ENCODE peak calls at places on chromosomes 7 and 10, in four cellular contexts. M, S, K and Y are unnamed samples.

GRCh38 chr10:61289813-61290212 is 163.4 kb downstream of the TMEM26 start:
- DNase-seq in M (no peak), S (no peak), K (no peak), Y (no peak)

GRCh38 chr10:71729023-71729649 is 9.6 kb upstream of the C10orf105 start:
- DNase-seq in M (no peak), S (no peak), K (no peak), Y (no peak)

GRCh38 chr7:76318488-76319353 is 16.2 kb downstream of the HSPB1 start:
- DNase-seq in M (peak; percentile 92), S (peak; percentile 27), K (peak; percentile 70), Y (no peak)

GRCh38 chr10:130333185-130333584 is 197.0 kb downstream of the GLRX3 start:
- DNase-seq in M (no peak), S (no peak), K (no peak), Y (no peak)

GRCh38 chr7:137760111-137760510 is 86.7 kb downstream of the DGKI start:
- DNase-seq in M (no peak), S (no peak), K (no peak), Y (no peak)

GRCh38 chr7:78734626-78735025 is 718.8 kb downstream of the MAGI2 start:
- DNase-seq in M (peak; percentile 36), S (no peak), K (no peak), Y (no peak)

GRCh38 chr7:50436133-50436802 is 13.9 kb downstream of the FIGNL1 start:
- DNase-seq in M (peak; percentile 83), S (no peak), K (no peak), Y (no peak)

GRCh38 chr10:15313034-15313433 is 58.1 kb downstream of the FAM171A1 start:
- DNase-seq in M (no peak), S (no peak), K (no peak), Y (no peak)

GRCh38 chr7:41501466-41501865 is 201.4 kb downstream of the INHBA start:
- DNase-seq in M (no peak), S (no peak), K (no peak), Y (no peak)

GRCh38 chr10:70970830-70971229 is 82.5 kb upstream of the PCBD1 start:
- DNase-seq in M (peak; percentile 1), S (no peak), K (no peak), Y (no peak)

GRCh38 chr10:75444781-75445386 is 13.5 kb downstream of the LRMDA start:
- DNase-seq in M (no peak), S (no peak), K (no peak), Y (peak; percentile 6)

GRCh38 chr10:101694674-101695403 is at the start of gene FBXW4:
- DNase-seq in M (peak; percentile 23), S (no peak), K (peak; percentile 62), Y (no peak)

GRCh38 chr7:155975490-155975889 is 163.2 kb upstream of the SHH start:
- DNase-seq in M (no peak), S (no peak), K (no peak), Y (no peak)

GRCh38 chr10:122780391-122780790 is 65.3 kb downstream of the CUZD1 start:
- DNase-seq in M (no peak), S (no peak), K (no peak), Y (no peak)

GRCh38 chr10:5526691-5527331 is 2.0 kb downstream of the CALML3 start:
- DNase-seq in M (no peak), S (no peak), K (peak; percentile 8), Y (no peak)

GRCh38 chr7:25361863-25362262 is 133.6 kb upstream of the NPVF start:
- DNase-seq in M (peak; percentile 29), S (no peak), K (no peak), Y (no peak)

GRCh38 chr7:110835209-110835608 is 255.7 kb upstream of the LRRN3 start:
- DNase-seq in M (peak; percentile 4), S (no peak), K (no peak), Y (peak; percentile 35)

GRCh38 chr10:97498841-97499560 is at the start of gene UBTD1:
- DNase-seq in M (peak; percentile 31), S (no peak), K (peak; percentile 80), Y (no peak)

GRCh38 chr7:128910569-128910945 is at the start of gene KCP:
- DNase-seq in M (no peak), S (no peak), K (no peak), Y (no peak)

GRCh38 chr10:23614483-23614882 is 175.6 kb downstream of the OTUD1 start:
- DNase-seq in M (no peak), S (no peak), K (no peak), Y (no peak)

GRCh38 chr7:151396328-151396970 is 13.4 kb downstream of the WDR86 start:
- DNase-seq in M (no peak), S (no peak), K (no peak), Y (no peak)

GRCh38 chr7:88200793-88201192 is 19.0 kb downstream of the SRI start:
- DNase-seq in M (no peak), S (no peak), K (no peak), Y (no peak)

GRCh38 chr10:5538446-5538845 is 13.7 kb downstream of the CALML3 start:
- DNase-seq in M (no peak), S (no peak), K (no peak), Y (no peak)

GRCh38 chr7:79897166-79897565 is 237.5 kb upstream of the GNAI1 start:
- DNase-seq in M (no peak), S (no peak), K (no peak), Y (no peak)

GRCh38 chr7:72337822-72338167 is 74.3 kb downstream of the CALN1 start:
- DNase-seq in M (no peak), S (no peak), K (no peak), Y (no peak)

GRCh38 chr7:43648725-43649406 is 66.0 kb downstream of the STK17A start:
- DNase-seq in M (peak; percentile 84), S (peak; percentile 32), K (no peak), Y (no peak)

GRCh38 chr10:20287951-20288350 is 471.7 kb downstream of the PLXDC2 start:
- DNase-seq in M (no peak), S (no peak), K (no peak), Y (no peak)

GRCh38 chr7:47970750-47971149 is 8.7 kb downstream of the HUS1 start:
- DNase-seq in M (no peak), S (no peak), K (no peak), Y (no peak)

GRCh38 chr10:62742447-62743105 is 61.9 kb upstream of the ADO start:
- DNase-seq in M (peak; percentile 32), S (no peak), K (no peak), Y (no peak)

GRCh38 chr7:43362652-43363428 is 220.1 kb upstream of the STK17A start:
- DNase-seq in M (peak; percentile 79), S (no peak), K (peak; percentile 36), Y (no peak)

GRCh38 chr10:35921866-35922265 is 279.8 kb upstream of the FZD8 start:
- DNase-seq in M (no peak), S (no peak), K (no peak), Y (no peak)

GRCh38 chr10:111944331-111944730 is 239.2 kb downstream of the GPAM start:
- DNase-seq in M (no peak), S (no peak), K (no peak), Y (no peak)

GRCh38 chr7:43163885-43164284 is 51.4 kb downstream of the HECW1 start:
- DNase-seq in M (no peak), S (no peak), K (no peak), Y (no peak)

GRCh38 chr7:128178611-128179010 is 62.5 kb upstream of the LEP start:
- DNase-seq in M (no peak), S (no peak), K (no peak), Y (no peak)

GRCh38 chr10:132272061-132272766 is 35.5 kb downstream of the STK32C start:
- DNase-seq in M (peak; percentile 59), S (no peak), K (peak; percentile 62), Y (no peak)

GRCh38 chr10:1978593-1978992 is 241.3 kb upstream of the ADARB2 start:
- DNase-seq in M (no peak), S (no peak), K (no peak), Y (no peak)

GRCh38 chr10:11163990-11164805 is 146.5 kb downstream of the CELF2 start:
- DNase-seq in M (no peak), S (no peak), K (no peak), Y (no peak)

GRCh38 chr7:33477719-33478480 is 348.5 kb downstream of the BBS9 start:
- DNase-seq in M (no peak), S (no peak), K (no peak), Y (no peak)

GRCh38 chr7:29106128-29106988 is 40.0 kb downstream of the CPVL start:
- DNase-seq in M (peak; percentile 69), S (no peak), K (no peak), Y (no peak)

GRCh38 chr7:1994931-1995330 is 237.8 kb downstream of the MAD1L1 start:
- DNase-seq in M (no peak), S (no peak), K (no peak), Y (no peak)

GRCh38 chr10:113922787-113923570 is 68.5 kb downstream of the NHLRC2 start:
- DNase-seq in M (no peak), S (no peak), K (no peak), Y (no peak)
- TF ChIP-seq CTCF in M (no peak), S (no peak), K (no peak), Y (peak; percentile 7)

DNA sequence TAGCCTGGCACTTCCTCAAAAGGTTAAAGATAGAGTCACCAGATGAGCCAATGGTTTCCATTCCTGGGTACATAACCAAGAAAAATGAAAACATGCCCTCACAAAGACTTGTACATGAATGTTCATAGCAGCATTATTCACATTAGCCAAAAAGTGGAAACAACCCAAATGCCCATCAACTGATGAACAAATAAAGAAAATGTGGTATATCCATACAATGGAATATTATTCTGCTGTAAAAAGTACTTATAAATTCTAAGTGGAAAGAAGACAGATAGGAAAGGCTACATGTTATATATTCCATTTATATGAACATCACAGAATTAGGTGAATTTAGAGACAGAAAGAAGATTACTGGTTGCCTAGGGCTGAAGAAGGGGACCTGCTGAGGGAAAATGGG is 10.7 kb upstream of the SLC16A9 start:
- DNase-seq in M (no peak), S (no peak), K (no peak), Y (no peak)
- H3K4me3 ChIP-seq in M (no peak overlapping the region), S (no peak overlapping the region), K (no peak overlapping the region), Y (no peak overlapping the region)

GRCh38 chr7:46129831-46130230 is 208.8 kb upstream of the IGFBP3 start:
- DNase-seq in M (no peak), S (no peak), K (no peak), Y (no peak)
- TF ChIP-seq CTCF in M (no peak), S (no peak), K (no peak), Y (no peak)

GRCh38 chr10:50999163-50999562 is 75.1 kb upstream of the PRKG1 start:
- DNase-seq in M (no peak), S (no peak), K (no peak), Y (no peak)

GRCh38 chr10:50997461-50997860 is 76.8 kb upstream of the PRKG1 start:
- DNase-seq in M (no peak), S (no peak), K (no peak), Y (no peak)

GRCh38 chr10:51001587-51001986 is 72.7 kb upstream of the PRKG1 start:
- DNase-seq in M (peak; percentile 39), S (no peak), K (no peak), Y (no peak)

GRCh38 chr10:51000164-51000563 is 74.1 kb upstream of the PRKG1 start:
- DNase-seq in M (peak; percentile 92), S (no peak), K (no peak), Y (no peak)

GRCh38 chr10:51000976-51001375 is 73.3 kb upstream of the PRKG1 start:
- DNase-seq in M (peak; percentile 36), S (no peak), K (no peak), Y (no peak)
- H3K4me3 ChIP-seq in M (no peak overlapping the region), S (no peak overlapping the region), K (no peak overlapping the region), Y (no peak overlapping the region)